ENCODE peak calls at places on chromosomes 11 and 22, in seven cellular contexts. B is adrenal gland, Z is renal cortical epithelial cell, K is foreskin fibroblast, G is head of caudate nucleus, L is NCI-H1417, O is pons. D is an unnamed sample.

GRCh38 chr22:35648066-35649025 is at the start of gene APOL6:
- DNase-seq in B (peak; percentile 78), Z (peak; percentile 81), L (no peak), O (peak; percentile 86), G (peak; percentile 24), K (peak; percentile 78), D (peak; percentile 56)

GRCh38 chr11:3609416-3610265 is 32.2 kb downstream of the ART5 start:
- DNase-seq in O (peak; percentile 14), L (peak; percentile 25), K (peak; percentile 70), B (no peak), G (no peak), Z (peak; percentile 29), D (peak; percentile 14)

GRCh38 chr11:7281083-7281482 is 29.4 kb downstream of the SYT9 start:
- DNase-seq in O (no peak), K (peak; percentile 46), G (no peak), L (no peak), B (no peak), Z (peak; percentile 65), D (no peak)

GRCh38 chr22:49735411-49736311 is 92.0 kb downstream of the BRD1 start:
- DNase-seq in O (no peak), G (no peak), Z (no peak), B (peak; percentile 33), K (peak; percentile 17), L (no peak), D (no peak)

GRCh38 chr11:21343204-21343603 is 673.8 kb downstream of the NELL1 start:
- DNase-seq in O (no peak), K (no peak), B (no peak), L (no peak), Z (no peak), G (no peak), D (no peak)

GRCh38 chr11:34869425-34869824 is 46.8 kb downstream of the APIP start:
- DNase-seq in G (no peak), K (peak; percentile 27), O (no peak), L (no peak), Z (no peak), B (no peak), D (no peak)

GRCh38 chr11:114607753-114608459 is 12.3 kb upstream of the NXPE4 start:
- DNase-seq in O (no peak), Z (no peak), K (no peak), G (no peak), B (no peak), L (no peak), D (no peak)

GRCh38 chr22:44620129-44620840 is 81.7 kb upstream of the PRR5 start:
- DNase-seq in G (peak; percentile 73), K (peak; percentile 40), B (peak; percentile 91), L (peak; percentile 79), Z (no peak), O (no peak), D (no peak)

GRCh38 chr11:57321388-57321995 is 3.3 kb downstream of the TNKS1BP1 start:
- DNase-seq in L (no peak), K (peak; percentile 19), Z (no peak), B (peak; percentile 62), G (no peak), O (no peak), D (no peak)

GRCh38 chr11:128551641-128552335 is 35.6 kb downstream of the ETS1 start:
- DNase-seq in G (no peak), O (no peak), L (no peak), Z (no peak), B (no peak), K (no peak), D (no peak)

GRCh38 chr22:42291287-42291686 is 20.8 kb upstream of the TCF20 start:
- DNase-seq in L (no peak), O (no peak), B (no peak), K (no peak), G (no peak), Z (no peak), D (no peak)

D was measured in foreskin melanocyte.